ENCODE peak calls at places on chromosome 15, in five cellular contexts. D, M, S, E and Y are unnamed samples.

GRCh38 chr15:34217587-34218225 is 7.1 kb upstream of the EMC4 start:
- DNase-seq in D (no peak), M (peak; percentile 31), S (no peak), E (no peak), Y (no peak)

GRCh38 chr15:90358124-90359033 is 6.3 kb downstream of the ZNF774 start:
- DNase-seq in D (peak; percentile 26), M (peak; percentile 81), S (no peak), E (no peak), Y (peak; percentile 56)

GRCh38 chr15:33679065-33679464 is 289.2 kb upstream of the CHRM5 start:
- DNase-seq in D (no peak), M (no peak), S (no peak), E (no peak), Y (no peak)

GRCh38 chr15:73139416-73140082 is 87.3 kb downstream of the NEO1 start:
- DNase-seq in D (no peak), M (peak; percentile 2), S (no peak), E (no peak), Y (peak; percentile 29)

GRCh38 chr15:75673426-75674247 is 25.9 kb downstream of the SNX33 start:
- DNase-seq in D (peak; percentile 66), M (peak; percentile 70), S (no peak), E (no peak), Y (peak; percentile 88)

GRCh38 chr15:87779746-87780145 is 476.8 kb downstream of the NTRK3 start:
- DNase-seq in D (no peak), M (no peak), S (no peak), E (no peak), Y (no peak)

GRCh38 chr15:31266712-31267111 is 59.9 kb upstream of the KLF13 start:
- DNase-seq in D (no peak), M (no peak), S (peak; percentile 5), E (no peak), Y (no peak)

GRCh38 chr15:41891226-41891625 is 2.6 kb downstream of the SPTBN5 start:
- DNase-seq in D (no peak), M (no peak), S (peak; percentile 35), E (no peak), Y (no peak)

GRCh38 chr15:24835301-24835700 is 119.5 kb upstream of the SNRPN start:
- DNase-seq in D (no peak), M (no peak), S (no peak), E (no peak), Y (no peak)

GRCh38 chr15:100111103-100112060 is 230.4 kb downstream of the ADAMTS17 start:
- DNase-seq in D (peak; percentile 87), M (peak; percentile 88), S (no peak), E (no peak), Y (peak; percentile 92)

GRCh38 chr15:66763186-66764066 is 61.4 kb downstream of the SMAD6 start:
- DNase-seq in D (no peak), M (no peak), S (no peak), E (peak; percentile 88), Y (peak; percentile 75)
- H3K4me3 ChIP-seq in D (no peak overlapping the region), M (no peak overlapping the region), S (no peak overlapping the region), E (no peak overlapping the region), Y (no peak overlapping the region)

GRCh38 chr15:44588541-44588940 is 51.6 kb downstream of the EIF3J start:
- DNase-seq in D (no peak), M (no peak), S (no peak), E (no peak), Y (no peak)

GRCh38 chr15:44580105-44580504 is 43.2 kb downstream of the EIF3J start:
- DNase-seq in D (no peak), M (no peak), S (no peak), E (no peak), Y (no peak)

GRCh38 chr15:44585633-44586032 is 48.7 kb downstream of the EIF3J start:
- DNase-seq in D (no peak), M (no peak), S (no peak), E (no peak), Y (no peak)

DNA sequence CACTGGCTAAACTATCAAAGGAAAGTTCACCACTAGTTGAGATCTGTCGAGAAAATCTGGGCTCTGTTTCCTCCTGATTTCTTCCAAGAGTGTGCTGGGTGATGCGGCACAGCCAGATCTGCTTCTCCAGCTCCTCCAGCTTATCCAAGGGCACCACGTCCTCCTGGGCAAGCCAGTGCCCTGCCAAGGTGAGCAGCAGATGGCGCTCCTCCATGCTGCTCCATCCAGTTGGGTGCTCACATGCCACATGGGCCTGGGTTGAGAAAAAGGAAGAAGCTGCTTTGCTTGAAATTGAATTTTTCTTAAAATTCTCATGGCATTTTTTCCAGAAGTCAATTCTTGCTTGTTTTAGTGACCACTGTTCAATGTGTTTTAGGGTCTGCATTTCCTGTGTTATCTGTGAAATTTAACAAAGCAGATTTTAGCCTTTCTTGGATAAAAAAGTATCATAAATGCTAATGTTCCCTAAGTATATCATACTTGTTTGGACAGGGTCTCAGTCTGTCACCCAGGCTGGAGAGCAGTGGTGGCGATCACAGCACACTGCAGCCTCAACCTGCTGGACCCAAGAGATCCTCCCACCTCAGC is 47.3 kb downstream of the EIF3J start:
- DNase-seq in D (peak; percentile 8), M (no peak), S (peak; percentile 44), E (no peak), Y (peak; percentile 51)
- TF ChIP-seq CTCF in D (peak; percentile 55), M (peak; percentile 30), S (peak; percentile 52), E (no peak), Y (peak; percentile 56)

GRCh38 chr15:57302640-57303257 is 73.6 kb upstream of the CGNL1 start:
- DNase-seq in D (no peak), M (no peak), S (no peak), E (no peak), Y (no peak)
- H3K4me3 ChIP-seq in D (no peak overlapping the region), M (no peak overlapping the region), S (no peak overlapping the region), E (no peak overlapping the region), Y (no peak overlapping the region)

DNA sequence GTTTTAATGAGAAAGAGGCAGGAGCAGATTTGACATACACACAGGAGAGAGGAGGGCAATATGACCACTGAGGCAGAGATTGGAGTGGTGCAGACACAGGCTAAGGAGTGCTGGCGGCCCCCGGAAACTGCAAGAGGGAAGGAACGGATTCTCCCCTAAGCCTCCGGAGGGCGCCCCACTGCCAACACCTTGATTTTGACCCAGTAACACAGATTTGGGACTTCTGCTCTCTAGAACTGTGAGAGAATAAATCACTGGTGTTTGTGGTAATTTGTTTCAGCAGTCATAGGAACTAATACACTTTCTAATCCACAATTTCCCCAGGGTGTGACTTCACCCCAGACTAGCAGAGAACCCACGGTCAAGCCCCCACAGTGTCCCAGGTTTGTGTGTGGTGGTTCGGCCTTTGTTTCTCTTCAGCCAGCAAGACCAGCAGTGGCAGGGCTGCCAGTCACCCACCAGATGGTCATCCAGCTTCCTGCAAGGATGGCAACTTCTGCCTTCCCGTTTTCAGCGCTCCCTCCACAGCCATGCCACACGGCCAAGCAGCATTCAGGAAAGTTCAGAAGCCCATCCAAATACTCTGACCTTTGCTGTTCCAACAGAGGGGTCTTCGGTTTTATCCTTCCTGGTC is 23.6 kb upstream of the TSPAN3 start:
- DNase-seq in D (no peak), M (no peak), S (peak; percentile 38), E (no peak), Y (no peak)
- TF ChIP-seq CTCF in D (peak; percentile 30), M (no peak), S (peak; percentile 53), E (no peak), Y (peak; percentile 10)

GRCh38 chr15:67165653-67166260 is 88.7 kb downstream of the AAGAB start:
- DNase-seq in D (peak; percentile 97), M (no peak), S (peak; percentile 44), E (no peak), Y (peak; percentile 56)
- H3K4me3 ChIP-seq in D (no peak overlapping the region), M (no peak overlapping the region), S (no peak overlapping the region), E (no peak overlapping the region), Y (no peak overlapping the region)

DNA sequence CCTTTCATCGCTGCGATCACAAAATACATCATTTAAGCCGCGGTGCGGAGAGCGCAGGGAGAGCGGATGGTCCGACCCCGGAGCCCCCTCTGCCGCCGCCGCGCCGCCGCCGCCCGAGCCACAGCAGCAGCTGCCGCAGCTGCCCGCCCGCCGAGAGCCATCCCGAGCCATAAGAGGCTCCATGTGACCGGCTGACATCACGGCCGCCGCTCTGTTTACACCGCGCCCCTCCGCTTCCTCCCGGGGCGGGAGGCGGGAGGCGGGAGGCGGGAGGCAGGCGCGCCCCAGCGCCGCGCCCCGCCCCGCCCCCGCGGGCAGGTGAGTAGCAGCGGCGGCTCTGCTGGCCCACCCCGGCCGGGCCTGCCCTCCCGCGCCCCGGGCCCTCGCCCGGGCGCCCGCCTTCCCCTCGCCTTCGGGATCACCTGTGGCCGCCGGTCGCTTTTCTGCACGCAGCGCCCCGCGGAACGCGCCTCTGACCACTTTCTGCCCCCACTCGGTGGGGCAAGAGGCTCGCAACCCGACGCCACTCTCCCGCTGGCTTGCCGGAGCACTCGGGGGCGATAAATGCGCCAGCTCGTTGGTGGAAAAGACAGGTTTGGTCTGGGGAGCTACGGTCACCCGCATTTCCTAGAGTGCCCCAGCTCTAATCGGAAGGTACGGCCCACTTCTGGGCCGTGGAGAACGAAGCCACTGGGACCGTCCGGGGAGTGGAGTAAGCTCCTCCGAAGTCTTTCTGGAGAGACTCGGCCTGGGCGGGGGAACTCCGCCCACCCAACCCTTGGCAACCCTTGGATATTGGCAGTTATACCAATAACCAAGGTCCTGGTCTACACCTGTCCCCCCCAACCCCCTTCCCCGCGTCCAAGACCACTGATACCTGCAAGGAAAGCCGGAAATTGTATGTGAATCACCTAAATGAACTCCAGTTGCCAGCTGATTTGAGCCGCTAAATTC is 113.7 kb upstream of the ICE2 start:
- DNase-seq in D (peak; percentile 54), M (peak; percentile 68), S (peak; percentile 95), E (peak; percentile 89), Y (peak; percentile 62)
- TF ChIP-seq CTCF in D (no peak), M (peak; percentile 22), S (peak; percentile 51), E (no peak), Y (no peak)

GRCh38 chr15:51750942-51751686 is at the start of gene TMOD2:
- DNase-seq in D (peak; percentile 24), M (peak; percentile 26), S (peak; percentile 76), E (peak; percentile 39), Y (peak; percentile 31)
- H3K4me3 ChIP-seq in D (peak within 1 kb of the TSS; percentile 57), M (peak within 1 kb of the TSS; percentile 67), S (peak within 1 kb of the TSS; percentile 79), E (peak within 1 kb of the TSS; percentile 77), Y (peak within 1 kb of the TSS; percentile 67)